ENCODE peak calls at places on chromosomes 6 and 20, in four cellular contexts. V is heart right ventricle, W is fibroblast of lung, D is A549. M is an unnamed sample.

GRCh38 chr6:63319911-63320310 is at the start of gene LGSN:
- DNase-seq in V (no peak), W (no peak), D (no peak), M (no peak)

GRCh38 chr6:135382182-135382628 is 115.3 kb downstream of the AHI1 start:
- DNase-seq in V (no peak), W (no peak), D (no peak), M (no peak)

GRCh38 chr20:56200456-56200855 is 48.1 kb upstream of the MC3R start:
- DNase-seq in V (no peak), W (no peak), D (peak; percentile 48), M (no peak)

GRCh38 chr6:2853766-2854393 is 12.2 kb upstream of the SERPINB1 start:
- DNase-seq in V (no peak), W (peak; percentile 72), D (peak; percentile 80), M (peak; percentile 67)

GRCh38 chr6:15048367-15048766 is 197.5 kb upstream of the JARID2 start:
- DNase-seq in V (no peak), W (no peak), D (no peak), M (no peak)

GRCh38 chr20:53216478-53216855 is 244.3 kb downstream of the TSHZ2 start:
- DNase-seq in V (no peak), W (no peak), D (no peak), M (no peak)

GRCh38 chr20:56360899-56361199 is 2.1 kb downstream of the FAM210B start:
- DNase-seq in V (no peak), W (no peak), D (no peak), M (no peak)

GRCh38 chr6:83151114-83151513 is 42.0 kb downstream of the PGM3 start:
- DNase-seq in V (no peak), W (peak; percentile 29), D (no peak), M (no peak)

GRCh38 chr6:156359912-156360311 is 417.3 kb upstream of the ARID1B start:
- DNase-seq in V (no peak), W (no peak), D (no peak), M (no peak)

GRCh38 chr6:142321451-142321850 is 19.6 kb downstream of the ADGRG6 start:
- DNase-seq in V (no peak), W (no peak), D (no peak), M (no peak)

GRCh38 chr20:2386516-2387179 is 5.9 kb downstream of the TGM6 start:
- DNase-seq in V (no peak), W (no peak), D (no peak), M (no peak)

GRCh38 chr6:33798343-33798848 is 5.4 kb downstream of the MLN start:
- DNase-seq in V (no peak), W (no peak), D (no peak), M (no peak)

GRCh38 chr6:97203343-97203742 is 79.7 kb downstream of the MMS22L start:
- DNase-seq in V (no peak), W (peak; percentile 26), D (no peak), M (peak; percentile 23)

GRCh38 chr6:121780325-121781313 is 345.2 kb downstream of the GJA1 start:
- DNase-seq in V (peak; percentile 71), W (peak; percentile 95), D (peak; percentile 43), M (peak; percentile 97)

GRCh38 chr6:141026504-141026903 is 1106.2 kb upstream of the GJE1 start:
- DNase-seq in V (no peak), W (no peak), D (peak; percentile 22), M (no peak)

GRCh38 chr20:63911171-63911570 is 16.2 kb downstream of the DNAJC5 start:
- DNase-seq in V (no peak), W (peak; percentile 39), D (no peak), M (no peak)

GRCh38 chr6:91653954-91654843 is 1067.3 kb upstream of the MAP3K7 start:
- DNase-seq in V (no peak), W (peak; percentile 1), D (no peak), M (no peak)

GRCh38 chr6:121382467-121383121 is 48.3 kb upstream of the TBC1D32 start:
- DNase-seq in V (no peak), W (peak; percentile 5), D (peak; percentile 12), M (no peak)

GRCh38 chr6:94071835-94072234 is 652.5 kb upstream of the EPHA7 start:
- DNase-seq in V (no peak), W (peak; percentile 19), D (peak; percentile 7), M (no peak)

GRCh38 chr6:144678844-144679243 is 393.7 kb downstream of the UTRN start:
- DNase-seq in V (no peak), W (peak; percentile 60), D (no peak), M (peak; percentile 41)

GRCh38 chr20:57283867-57284266 is 17.4 kb upstream of the BMP7 start:
- DNase-seq in V (no peak), W (no peak), D (no peak), M (no peak)

GRCh38 chr20:24699321-24700165 is 230.1 kb downstream of the SYNDIG1 start:
- DNase-seq in V (no peak), W (no peak), D (no peak), M (no peak)

GRCh38 chr6:36765943-36766648 is 68.5 kb downstream of the RAB44 start:
- DNase-seq in V (peak; percentile 80), W (peak; percentile 83), D (peak; percentile 68), M (peak; percentile 35)

GRCh38 chr6:116206231-116206903 is 47.5 kb downstream of the TSPYL4 start:
- DNase-seq in V (no peak), W (no peak), D (no peak), M (no peak)

GRCh38 chr6:56650191-56650590 is 7.5 kb upstream of the DST start:
- DNase-seq in V (no peak), W (no peak), D (no peak), M (no peak)

GRCh38 chr6:170129691-170130171 is 161.1 kb downstream of the DLL1 start:
- DNase-seq in V (peak; percentile 80), W (no peak), D (no peak), M (no peak)

GRCh38 chr6:28769626-28770402 is 154.0 kb downstream of the TRIM27 start:
- DNase-seq in V (no peak), W (peak; percentile 14), D (peak; percentile 61), M (no peak)

GRCh38 chr20:54872440-54872839 is 397.0 kb downstream of the DOK5 start:
- DNase-seq in V (no peak), W (no peak), D (no peak), M (no peak)

GRCh38 chr6:34912715-34913464 is 23.8 kb downstream of the ANKS1A start:
- DNase-seq in V (no peak), W (peak; percentile 59), D (no peak), M (peak; percentile 50)

GRCh38 chr20:53839423-53840176 is 230.8 kb downstream of the BCAS1 start:
- DNase-seq in V (peak; percentile 24), W (no peak), D (no peak), M (no peak)

GRCh38 chr6:166624275-166624674 is 2.8 kb downstream of the RPS6KA2 start:
- DNase-seq in V (no peak), W (peak; percentile 94), D (no peak), M (peak; percentile 94)

GRCh38 chr6:163533443-163533842 is 118.9 kb downstream of the QKI start:
- DNase-seq in V (no peak), W (peak; percentile 97), D (peak; percentile 68), M (peak; percentile 92)

GRCh38 chr6:138970856-138971425 is 17.1 kb downstream of the REPS1 start:
- DNase-seq in V (no peak), W (peak; percentile 87), D (peak; percentile 37), M (peak; percentile 91)

GRCh38 chr6:27286141-27286540 is 25.9 kb downstream of the POM121L2 start:
- DNase-seq in V (no peak), W (no peak), D (no peak), M (no peak)

GRCh38 chr20:42346771-42347170 is 728.6 kb upstream of the CHD6 start:
- DNase-seq in V (no peak), W (no peak), D (no peak), M (no peak)

DNA sequence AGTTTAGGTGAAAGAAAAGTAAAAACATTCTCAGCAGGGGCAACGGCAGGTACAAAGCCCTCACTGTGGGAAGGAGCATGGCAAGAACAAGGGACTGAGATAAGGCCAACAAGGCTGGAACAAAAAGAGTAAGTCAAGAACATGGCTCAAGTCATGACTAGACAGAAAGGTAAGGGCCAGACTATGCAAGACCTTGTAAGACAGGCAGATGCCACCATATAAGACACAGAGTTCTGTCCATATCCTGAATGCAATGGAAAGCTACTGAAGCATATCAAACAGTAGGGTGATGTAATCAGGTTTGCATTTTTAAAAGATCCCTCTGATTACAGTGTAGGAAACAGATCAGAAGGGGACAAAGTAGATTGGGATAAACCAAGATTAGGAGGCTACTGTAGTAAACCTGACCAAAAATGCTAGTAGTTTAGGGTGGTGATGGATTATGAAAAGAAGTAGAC is 5.5 kb downstream of the REV3L start:
- DNase-seq in V (no peak), W (no peak), D (no peak), M (no peak)
- H3K4me3 ChIP-seq in V (no peak overlapping the region), W (no peak overlapping the region), D (no peak overlapping the region), M (no peak overlapping the region)

DNA sequence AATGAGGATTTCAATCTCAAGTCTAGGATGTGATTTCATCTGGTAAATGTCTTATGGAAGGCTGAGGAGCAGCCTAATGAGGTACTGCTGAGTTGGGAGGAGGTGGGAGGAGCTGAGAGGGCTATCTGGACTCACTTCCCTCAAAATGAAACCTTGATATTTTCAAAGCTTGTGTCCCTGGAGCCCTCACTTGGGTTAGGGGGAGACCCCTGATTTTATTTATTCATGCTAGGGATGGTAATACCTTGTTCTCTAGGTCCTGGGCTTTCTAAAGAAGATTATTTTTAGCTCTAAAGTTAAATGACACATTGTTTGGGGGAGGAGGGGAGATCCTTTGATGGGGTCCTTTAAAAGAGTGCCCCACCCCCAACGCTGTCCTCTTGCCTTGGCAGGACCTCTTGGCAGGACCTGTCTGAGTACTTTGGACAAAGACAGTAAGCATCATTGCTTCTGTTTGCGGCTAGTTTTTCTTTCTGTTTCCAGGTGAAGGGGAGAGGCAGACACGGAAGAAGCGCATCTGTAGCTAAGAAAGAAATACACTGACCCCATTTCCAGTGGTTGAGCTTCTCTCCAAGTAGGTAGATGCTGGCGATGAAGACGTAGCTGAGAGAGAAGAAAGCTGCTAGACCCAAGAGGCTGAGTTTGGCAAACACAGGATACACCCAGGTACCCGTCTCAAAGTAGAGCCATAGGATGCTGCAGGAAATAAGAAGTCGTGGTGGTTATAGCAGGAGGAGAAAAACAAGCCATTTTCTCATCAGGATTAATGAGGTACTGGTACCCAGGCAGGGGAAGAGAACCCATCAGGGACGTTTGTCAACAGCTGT is 55.6 kb downstream of the ADTRP start:
- DNase-seq in V (no peak), W (no peak), D (no peak), M (no peak)
- H3K4me3 ChIP-seq in V (no peak overlapping the region), W (no peak overlapping the region), D (no peak overlapping the region), M (no peak overlapping the region)

GRCh38 chr6:151374024-151374423 is 17.3 kb downstream of the ZBTB2 start:
- DNase-seq in V (no peak), W (no peak), D (no peak), M (no peak)
- H3K4me3 ChIP-seq in V (no peak overlapping the region), W (no peak overlapping the region), D (no peak overlapping the region), M (no peak overlapping the region)

DNA sequence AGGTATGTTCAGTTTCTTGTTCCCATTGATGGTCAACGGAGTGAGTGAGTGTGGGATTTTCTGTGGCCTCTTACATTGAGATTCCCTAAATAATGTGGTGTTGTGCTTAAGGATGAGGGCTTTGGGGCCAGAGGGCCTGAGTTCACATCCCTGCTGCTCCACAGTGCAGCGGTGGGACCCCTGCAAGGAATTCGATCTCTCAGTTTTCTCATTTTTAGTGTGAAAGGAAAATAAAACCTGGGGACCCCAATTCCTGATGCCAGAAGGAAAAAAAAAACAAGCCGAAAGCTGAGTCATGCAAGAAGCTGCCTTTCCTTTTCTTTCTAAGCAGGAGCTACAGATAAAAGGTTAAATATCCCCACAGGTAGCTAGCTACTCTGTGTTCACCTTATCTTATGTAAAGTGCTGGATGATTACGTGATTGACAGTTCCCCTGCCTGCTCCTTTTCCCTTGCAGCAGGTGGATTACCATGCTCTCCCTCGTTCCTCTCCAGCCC is 120.2 kb upstream of the CLDN20 start:
- DNase-seq in V (no peak), W (no peak), D (no peak), M (no peak)
- H3K4me3 ChIP-seq in V (peak overlapping the region; percentile 32), W (peak overlapping the region; percentile 19), D (no peak overlapping the region), M (peak overlapping the region; percentile 8)

GRCh38 chr20:18056174-18057105 is 1.3 kb downstream of the OVOL2 start:
- DNase-seq in V (no peak), W (peak; percentile 8), D (peak; percentile 34), M (no peak)
- H3K4me3 ChIP-seq in V (peak overlapping the region; percentile 40), W (no peak overlapping the region), D (peak overlapping the region; percentile 65), M (peak overlapping the region; percentile 30)